ENCODE peak calls at places on chromosomes 3 and 15, in six cellular contexts. Q, F, V, Z, X and G are unnamed samples.
A peak's percentile ranks its signal among the peaks of the same experiment; 100 is the strongest.

GRCh38 chr15:45399381-45400212 is 21.3 kb upstream of the GATM start:
- DNase-seq in Q (no peak), F (peak; percentile 76), V (no peak), Z (no peak), X (peak; percentile 40), G (no peak)

GRCh38 chr3:149223461-149223820 is 1.8 kb upstream of the CP start:
- DNase-seq in Q (no peak), F (no peak), V (no peak), Z (no peak), X (no peak), G (no peak)

GRCh38 chr3:144586382-144586781 is 614.8 kb downstream of the DIPK2A start:
- DNase-seq in Q (no peak), F (peak; percentile 68), V (no peak), Z (no peak), X (no peak), G (no peak)

GRCh38 chr15:68027388-68027787 is 26.7 kb upstream of the PIAS1 start:
- DNase-seq in Q (no peak), F (no peak), V (no peak), Z (no peak), X (no peak), G (no peak)

GRCh38 chr3:192571197-192571791 is 156.0 kb downstream of the FGF12 start:
- DNase-seq in Q (no peak), F (peak; percentile 56), V (peak; percentile 69), Z (peak; percentile 5), X (no peak), G (no peak)

GRCh38 chr3:119871571-119871970 is 89.7 kb downstream of the NR1I2 start:
- DNase-seq in Q (no peak), F (no peak), V (no peak), Z (no peak), X (no peak), G (no peak)

GRCh38 chr15:86006546-86006945 is 73.1 kb upstream of the AGBL1 start:
- DNase-seq in Q (no peak), F (no peak), V (peak; percentile 52), Z (no peak), X (no peak), G (no peak)

GRCh38 chr3:21672303-21672702 is 78.7 kb downstream of the ZNF385D start:
- DNase-seq in Q (no peak), F (peak; percentile 84), V (no peak), Z (no peak), X (no peak), G (no peak)

GRCh38 chr3:101017048-101017447 is 23.8 kb upstream of the ABI3BP start:
- DNase-seq in Q (no peak), F (peak; percentile 60), V (no peak), Z (no peak), X (no peak), G (no peak)

GRCh38 chr15:75191235-75191634 is 10.4 kb upstream of the C15orf39 start:
- DNase-seq in Q (no peak), F (no peak), V (no peak), Z (no peak), X (no peak), G (no peak)

GRCh38 chr3:182740710-182741109 is 52.6 kb upstream of the ATP11B start:
- DNase-seq in Q (no peak), F (no peak), V (no peak), Z (no peak), X (no peak), G (no peak)

GRCh38 chr3:168250415-168250861 is 154.7 kb upstream of the GOLIM4 start:
- DNase-seq in Q (no peak), F (peak; percentile 6), V (no peak), Z (peak; percentile 5), X (peak; percentile 23), G (no peak)

GRCh38 chr3:118765636-118766305 is 268.9 kb downstream of the IGSF11 start:
- DNase-seq in Q (no peak), F (no peak), V (no peak), Z (no peak), X (no peak), G (no peak)

GRCh38 chr15:44606740-44607139 is 56.7 kb downstream of the SPG11 start:
- DNase-seq in Q (no peak), F (no peak), V (no peak), Z (no peak), X (no peak), G (no peak)

GRCh38 chr3:152159328-152159727 is 109.4 kb upstream of the MBNL1 start:
- DNase-seq in Q (no peak), F (peak; percentile 67), V (no peak), Z (no peak), X (no peak), G (no peak)

GRCh38 chr15:65985387-65985786 is 116.1 kb downstream of the RAB11A start:
- DNase-seq in Q (no peak), F (no peak), V (no peak), Z (no peak), X (no peak), G (no peak)

GRCh38 chr3:193078996-193079731 is 161.5 kb upstream of the MB21D2 start:
- DNase-seq in Q (no peak), F (no peak), V (no peak), Z (no peak), X (no peak), G (no peak)

GRCh38 chr15:82849556-82850241 is 40.3 kb downstream of the WHAMM start:
- DNase-seq in Q (peak; percentile 87), F (peak; percentile 87), V (peak; percentile 55), Z (peak; percentile 80), X (peak; percentile 81), G (peak; percentile 38)

GRCh38 chr3:9976736-9977709 is 9.6 kb downstream of the EMC3 start:
- DNase-seq in Q (no peak), F (peak; percentile 98), V (peak; percentile 72), Z (no peak), X (no peak), G (no peak)

GRCh38 chr3:5264896-5265770 is 77.6 kb downstream of the EDEM1 start:
- DNase-seq in Q (no peak), F (no peak), V (no peak), Z (no peak), X (no peak), G (no peak)

GRCh38 chr3:32591960-32592462 is 21.4 kb upstream of the DYNC1LI1 start:
- DNase-seq in Q (no peak), F (no peak), V (no peak), Z (no peak), X (no peak), G (no peak)

GRCh38 chr15:79943820-79944219 is 27.2 kb downstream of the BCL2A1 start:
- DNase-seq in Q (no peak), F (peak; percentile 22), V (no peak), Z (no peak), X (peak; percentile 62), G (no peak)

GRCh38 chr3:38480930-38481329 is 15.2 kb upstream of the EXOG start:
- DNase-seq in Q (no peak), F (no peak), V (no peak), Z (no peak), X (no peak), G (no peak)
- TF ChIP-seq CTCF in Q (no peak), F (no peak), V (no peak), Z (no peak), X (no peak), G (no peak)

DNA sequence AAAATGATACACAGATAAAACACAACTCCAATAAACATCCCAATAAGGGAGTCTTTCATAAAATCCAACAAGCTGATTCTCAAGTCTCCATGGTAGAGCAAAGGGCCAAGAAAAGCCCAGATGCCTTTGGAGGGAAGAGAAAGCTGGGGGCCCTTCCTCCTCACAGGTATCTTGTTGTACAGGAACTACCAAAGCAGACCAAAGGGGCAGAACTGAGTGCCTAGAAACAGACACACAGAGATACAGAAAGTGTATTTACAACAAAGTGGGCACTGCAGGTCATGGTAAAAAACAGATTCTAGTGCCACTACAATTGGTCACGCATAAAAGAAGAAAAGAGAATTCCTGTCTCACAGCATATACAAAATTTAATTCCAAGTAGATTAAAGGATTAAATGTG is 87.2 kb upstream of the NSMCE3 start:
- DNase-seq in Q (no peak), F (no peak), V (no peak), Z (no peak), X (no peak), G (no peak)
- TF ChIP-seq CTCF in Q (no peak), F (no peak), V (no peak), Z (no peak), X (no peak), G (no peak)

GRCh38 chr3:169390310-169390731 is 273.2 kb downstream of the MECOM start:
- DNase-seq in Q (no peak), F (peak; percentile 58), V (no peak), Z (no peak), X (no peak), G (no peak)
- TF ChIP-seq CTCF in Q (no peak), F (peak; percentile 46), V (no peak), Z (no peak), X (no peak), G (no peak)

GRCh38 chr15:46502668-46503067 is 867.8 kb downstream of the SQOR start:
- DNase-seq in Q (no peak), F (peak; percentile 18), V (no peak), Z (no peak), X (no peak), G (no peak)
- TF ChIP-seq CTCF in Q (peak; percentile 24), F (peak; percentile 26), V (no peak), Z (peak; percentile 40), X (no peak), G (no peak)

DNA sequence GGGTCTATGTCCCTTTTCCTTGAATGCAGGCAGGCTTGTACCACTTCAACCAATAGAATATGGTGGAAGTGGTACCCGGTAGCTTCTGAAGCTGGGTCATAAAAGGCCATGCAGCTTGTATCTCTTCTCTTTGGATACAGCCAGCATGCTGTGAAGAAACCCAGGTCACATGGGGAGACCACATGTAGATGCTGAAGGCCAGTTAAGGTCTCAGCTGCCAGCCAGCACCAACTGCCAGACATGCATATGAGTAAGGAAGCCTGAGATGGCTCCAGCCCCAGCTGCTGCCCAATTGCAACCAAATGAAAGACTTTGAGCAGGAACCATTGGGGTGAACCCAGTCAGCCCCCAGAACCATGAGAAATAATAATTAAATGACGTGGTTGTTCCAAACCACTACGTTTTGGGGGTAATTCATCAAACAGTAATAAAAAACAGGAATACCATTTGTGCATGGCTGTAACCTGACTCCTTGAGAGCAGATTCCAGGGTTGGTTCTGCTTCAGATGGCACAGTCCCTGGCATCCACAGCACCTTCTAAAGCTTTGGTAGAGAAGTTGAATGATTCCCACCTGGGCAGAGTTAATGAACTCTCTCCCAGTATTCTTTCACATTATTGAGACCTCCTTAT is 3.8 kb downstream of the RBP2 start:
- DNase-seq in Q (no peak), F (no peak), V (no peak), Z (no peak), X (no peak), G (no peak)
- TF ChIP-seq CTCF in Q (no peak), F (no peak), V (no peak), Z (no peak), X (no peak), G (no peak)

DNA sequence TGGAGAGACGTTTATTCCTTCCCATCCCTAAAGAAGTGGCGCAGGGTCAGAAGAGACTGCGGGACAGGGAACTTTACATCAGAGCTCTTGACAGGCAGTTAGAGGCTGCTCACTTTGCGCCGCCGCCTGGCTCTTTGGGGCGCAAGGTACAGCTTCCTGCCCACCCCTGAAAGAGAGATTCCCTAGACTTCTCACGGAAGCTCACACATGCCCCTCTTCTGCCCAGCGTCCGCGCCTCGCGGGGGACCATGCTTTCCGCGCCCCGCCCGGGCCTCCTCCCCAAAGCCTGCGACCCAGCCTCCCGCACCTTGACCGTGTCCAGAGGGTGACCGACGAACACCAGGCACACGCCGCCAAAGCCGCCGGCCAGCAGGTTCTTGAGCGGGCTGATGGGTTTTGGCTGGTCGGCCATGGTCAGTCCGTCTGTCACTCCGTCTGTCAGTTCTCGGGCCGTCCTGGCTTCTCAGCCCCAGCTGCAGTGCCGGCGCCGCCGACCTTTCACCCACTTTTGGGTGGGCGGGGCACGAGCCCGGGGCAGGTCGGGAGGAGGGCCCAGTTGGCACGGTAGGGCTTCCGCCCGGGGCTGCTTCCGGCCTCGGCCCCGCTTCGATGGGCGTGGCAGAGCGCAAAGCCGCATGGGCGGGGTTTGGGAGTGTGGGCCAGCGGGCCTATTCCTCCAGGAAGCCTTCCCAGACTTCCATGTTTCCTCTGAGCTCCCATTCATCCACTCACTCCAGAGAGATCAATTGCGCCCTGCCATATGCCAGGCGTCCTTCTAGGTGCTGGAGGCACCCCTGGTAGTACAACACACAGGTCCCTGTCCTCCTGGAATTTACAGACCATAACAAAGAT is at the start of gene SLC25A20:
- DNase-seq in Q (peak; percentile 95), F (peak; percentile 84), V (peak; percentile 89), Z (peak; percentile 87), X (peak; percentile 92), G (peak; percentile 85)
- TF ChIP-seq CTCF in Q (no peak), F (no peak), V (no peak), Z (no peak), X (no peak), G (no peak)